ENCODE peak calls at places on chromosomes 4 and X, in seven cellular contexts. Y is sigmoid colon, W is transverse colon, J is ovary, Q is A549, V is tibial nerve, U is esophagus muscularis mucosa. P is an unnamed sample. For H3K4me1, the result is how much of the 10 kb centered on the place peaks cover.

GRCh38 chr4:64617813-64618212 is 208.6 kb upstream of the TECRL start:
- DNase-seq in V (no peak), U (no peak), Q (peak), W (no peak), Y (no peak), J (no peak), P (no peak)

GRCh38 chr4:140088317-140088967 is 65.5 kb downstream of the MAML3 start:
- DNase-seq in W (no peak), V (no peak), J (no peak), U (no peak), Y (no peak), Q (no peak), P (no peak)

GRCh38 chr4:79788884-79789283 is 284.1 kb downstream of the ANTXR2 start:
- DNase-seq in W (no peak), U (no peak), Y (no peak), V (no peak), Q (no peak), J (no peak), P (no peak)

GRCh38 chr4:140602714-140603113 is 34.0 kb upstream of the UCP1 start:
- DNase-seq in J (no peak), Y (no peak), Q (no peak), U (no peak), V (no peak), W (no peak), P (no peak)

GRCh38 chr4:140372607-140373327 is 679 bp upstream of the SCOC start:
- DNase-seq in V (no peak), Q (peak), J (no peak), U (no peak), Y (no peak), W (peak), P (no peak)

GRCh38 chr4:187606581-187606980 is 389.0 kb upstream of the ZFP42 start:
- DNase-seq in U (no peak), V (peak), J (no peak), W (peak), Q (peak), Y (no peak), P (no peak)

GRCh38 chr4:153383131-153383530 is 38.6 kb downstream of the MND1 start:
- DNase-seq in U (no peak), Q (no peak), Y (no peak), W (no peak), V (no peak), J (no peak), P (no peak)

GRCh38 chr4:173507471-173508385 is 22.3 kb downstream of the HAND2 start:
- DNase-seq in J (no peak), Y (no peak), V (no peak), U (no peak), Q (no peak), W (no peak), P (no peak)

GRCh38 chr4:114034189-114034588 is 54.7 kb upstream of the ARSJ start:
- DNase-seq in J (no peak), W (no peak), Q (no peak), V (no peak), U (no peak), Y (no peak), P (no peak)

GRCh38 chr4:186900232-186900900 is 176.7 kb upstream of the FAT1 start:
- DNase-seq in Y (no peak), W (no peak), J (no peak), U (peak), V (no peak), Q (peak), P (no peak)

GRCh38 chrX:29466441-29466840 is 748.9 kb upstream of the MAGEB2 start:
- DNase-seq in J (no peak), U (no peak), W (no peak), Y (no peak), Q (no peak), V (no peak), P (no peak)

GRCh38 chrX:40299028-40299479 is 201.3 kb upstream of the BCOR start:
- DNase-seq in J (peak), Q (no peak), W (no peak), V (peak), U (no peak), Y (no peak), P (no peak)

GRCh38 chrX:40201486-40201885 is 103.7 kb upstream of the BCOR start:
- DNase-seq in W (no peak), U (no peak), Q (no peak), J (no peak), Y (no peak), V (no peak), P (no peak)

GRCh38 chr4:140483445-140483844 is 14.6 kb downstream of the MGAT4D start:
- DNase-seq in V (no peak), J (no peak), Y (no peak), Q (no peak), W (no peak), U (no peak), P (no peak)

GRCh38 chr4:82951196-82951595 is 50.7 kb downstream of the THAP9 start:
- DNase-seq in J (no peak), Y (no peak), Q (no peak), U (no peak), V (no peak), W (no peak), P (no peak)

GRCh38 chrX:56219702-56220101 is 12.5 kb upstream of the KLF8 start:
- DNase-seq in J (no peak), U (no peak), V (no peak), Y (no peak), Q (no peak), W (no peak), P (no peak)

GRCh38 chr4:113901994-113902787 is 77.3 kb downstream of the ARSJ start:
- DNase-seq in U (no peak), J (no peak), V (no peak), Q (no peak), Y (no peak), W (peak), P (peak)

GRCh38 chr4:105126311-105127153 is 20.1 kb upstream of the TET2 start:
- DNase-seq in Y (no peak), V (no peak), J (no peak), W (no peak), U (no peak), Q (no peak), P (no peak)

GRCh38 chrX:153438522-153438921 is 7.3 kb downstream of the TREX2 start:
- DNase-seq in V (peak), Y (no peak), Q (peak), U (no peak), J (no peak), W (no peak), P (no peak)

GRCh38 chr4:66052426-66052825 is 382.1 kb upstream of the EPHA5 start:
- DNase-seq in U (no peak), V (no peak), Y (no peak), W (no peak), Q (no peak), J (no peak), P (no peak)

GRCh38 chr4:25879991-25880641 is 17.3 kb upstream of the SEL1L3 start:
- DNase-seq in W (no peak), U (no peak), J (no peak), Q (no peak), Y (no peak), V (no peak), P (no peak)

GRCh38 chr4:4259484-4260100 is 11.6 kb upstream of the TMEM128 start:
- DNase-seq in U (no peak), Q (no peak), V (no peak), J (no peak), Y (no peak), W (no peak), P (no peak)

GRCh38 chr4:11954093-11954492 is 525.4 kb upstream of the HS3ST1 start:
- DNase-seq in J (no peak), W (peak), Q (peak), Y (no peak), U (no peak), V (no peak), P (no peak)

GRCh38 chr4:183636923-183637322 is 22.1 kb downstream of the RWDD4 start:
- DNase-seq in J (no peak), Q (peak), W (no peak), U (no peak), Y (no peak), V (no peak), P (no peak)
- TF ChIP-seq POLR2A in J (no peak), Q (no peak), W (no peak), U (no peak), Y (no peak), V (no peak), P (no peak)

DNA sequence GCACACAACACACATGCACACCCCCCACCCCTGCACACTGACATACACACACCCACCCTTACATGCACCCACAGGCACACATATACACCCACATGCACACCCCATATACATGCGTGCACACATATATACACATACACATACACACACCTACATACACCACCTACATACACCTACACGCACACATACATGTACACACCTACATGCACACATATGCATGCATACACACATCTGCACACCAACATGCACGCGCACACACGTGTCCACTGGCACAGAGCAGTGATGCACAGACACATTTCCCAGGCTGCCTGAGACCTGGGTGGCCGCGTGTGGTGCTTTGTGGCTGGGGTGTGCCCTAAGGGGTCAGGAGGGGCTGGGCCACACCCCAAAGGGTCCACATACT is 31.7 kb downstream of the FGFRL1 start:
- DNase-seq in V (no peak), J (peak), W (no peak), U (no peak), Q (no peak), Y (no peak), P (no peak)
- H3K4me1 ChIP-seq in V (under half), J (under half), W (under half), U (half or more), Q (half or more), Y (under half), P (half or more)

GRCh38 chrX:2401590-2402360 is 99.0 kb downstream of the DHRSX start:
- DNase-seq in W (no peak), Y (no peak), J (no peak), U (no peak), Q (no peak), V (peak), P (peak)
- TF ChIP-seq EP300 in W (no peak), Y (no peak), J (no peak), U (no peak), Q (no peak), V (no peak), P (no peak)

GRCh38 chr4:40214038-40214437 is 17.2 kb downstream of the RHOH start:
- DNase-seq in W (no peak), V (no peak), J (no peak), U (no peak), Y (no peak), Q (no peak), P (no peak)
- TF ChIP-seq POLR2A in W (no peak), V (no peak), J (no peak), U (no peak), Y (no peak), Q (no peak), P (no peak)

GRCh38 chr4:124710253-124710849 is 2.2 kb downstream of the ANKRD50 start:
- DNase-seq in J (no peak), Q (no peak), W (no peak), V (no peak), Y (no peak), U (no peak), P (no peak)
- H3K4me1 ChIP-seq in J (under half), Q (under half), W (under half), V (under half), Y (under half), U (under half), P (under half)

DNA sequence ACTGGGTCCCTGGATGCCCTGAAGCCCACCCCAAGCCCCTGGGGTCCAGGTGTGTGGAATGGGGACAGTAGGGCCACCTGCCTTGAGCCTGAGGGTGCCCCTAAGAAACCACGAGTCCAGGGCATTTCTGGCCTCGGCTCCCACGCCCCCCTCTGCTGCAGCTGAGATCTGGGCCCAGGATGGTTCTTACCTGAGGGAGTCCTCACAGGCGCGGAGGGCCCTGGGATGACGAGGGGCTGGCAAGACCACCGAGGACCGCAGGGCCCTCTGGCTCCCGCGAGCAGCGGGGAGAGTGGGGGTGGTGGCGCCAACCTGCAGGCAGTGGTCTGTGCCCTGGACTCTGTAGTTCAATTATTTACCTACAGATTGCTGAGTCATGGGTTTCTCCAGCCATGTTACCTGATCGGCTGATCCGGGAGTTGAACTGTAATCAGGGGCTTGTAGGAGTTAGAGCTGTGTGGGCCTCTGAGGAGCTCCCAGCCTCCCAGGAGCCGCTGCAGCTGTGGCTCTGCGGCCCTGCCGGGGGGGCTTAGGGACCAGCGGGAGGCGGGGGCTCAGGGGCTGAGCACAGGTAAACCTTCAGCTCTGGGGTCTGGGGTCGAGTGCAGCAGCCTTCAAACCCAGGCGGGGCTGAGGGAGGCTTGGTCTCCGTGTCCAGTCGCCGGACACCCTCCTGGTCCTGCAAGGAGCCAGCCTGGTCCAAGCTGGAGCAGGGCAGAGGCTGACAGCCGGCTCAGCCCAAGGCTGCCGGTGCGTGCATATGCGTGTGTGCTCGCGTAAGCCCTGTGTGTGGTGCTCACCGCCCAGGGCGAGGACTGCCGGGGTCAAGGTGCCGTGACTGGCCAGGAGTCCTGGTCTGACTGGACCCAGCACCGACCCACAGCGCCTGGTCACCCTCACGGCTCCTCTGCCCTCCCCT is at the start of gene SLC26A1:
- DNase-seq in J (no peak), Q (peak), Y (no peak), V (no peak), W (peak), U (no peak), P (peak)
- TF ChIP-seq EP300 in J (no peak), Q (no peak), Y (no peak), V (no peak), W (no peak), U (no peak), P (no peak)

DNA sequence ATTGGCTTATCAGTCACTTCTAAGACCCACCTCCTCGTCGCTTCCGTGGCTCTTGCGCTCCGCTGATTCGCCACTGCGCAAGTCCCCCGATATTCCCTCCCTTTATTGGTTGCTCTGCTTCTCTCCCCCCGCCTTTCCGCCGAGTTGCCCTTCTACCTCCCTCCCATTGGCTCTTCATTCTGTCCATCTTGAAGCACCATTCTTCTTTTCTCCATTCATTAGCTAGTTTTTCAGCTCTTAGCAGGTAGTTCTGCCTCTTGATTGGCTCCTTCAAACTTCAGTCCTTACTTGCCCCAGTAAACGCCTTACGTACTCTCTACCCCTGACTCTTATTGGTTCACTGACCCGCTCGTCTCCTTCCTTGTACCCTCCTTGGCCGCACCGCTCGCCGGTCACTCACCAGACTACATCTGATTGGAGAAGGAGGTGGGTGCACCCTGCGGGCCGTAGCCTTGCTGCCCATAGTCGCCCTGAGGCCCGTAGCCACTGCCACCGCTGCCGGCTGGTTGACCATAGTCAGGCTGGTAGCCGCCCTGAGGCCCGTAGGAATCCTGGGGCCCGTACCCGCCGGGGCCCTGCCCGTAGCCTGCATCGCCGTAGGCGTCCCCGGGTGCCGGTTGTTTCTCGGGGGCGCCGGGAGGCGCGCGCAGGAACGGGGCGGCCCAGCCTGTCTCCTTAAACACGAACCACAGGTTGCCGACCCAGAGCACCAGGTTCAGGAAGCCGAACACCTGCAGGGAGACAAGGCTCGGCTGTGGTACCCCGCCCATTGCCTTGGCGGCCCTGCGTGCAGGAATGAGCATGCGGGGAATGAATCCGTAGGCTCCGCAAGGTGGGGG is 5.1 kb upstream of the PRICKLE3 start:
- DNase-seq in U (peak), Y (peak), V (peak), Q (peak), W (peak), J (peak), P (peak)
- TF ChIP-seq POLR2A in U (peak), Y (peak), V (peak), Q (peak), W (peak), J (peak), P (no peak)